ENCODE peak calls at places on chromosomes 1 and 21, in four cellular contexts. W, I, V and Q are unnamed samples.

GRCh38 chr1:90114521-90115141 is 119.7 kb downstream of the ZNF326 start:
- DNase-seq in V (no peak), I (peak; percentile 54), W (peak; percentile 35), Q (no peak)

GRCh38 chr21:32330784-32331311 is 32.2 kb downstream of the MRAP start:
- DNase-seq in W (no peak), V (no peak), I (no peak), Q (no peak)

GRCh38 chr1:160193832-160194736 is 3.7 kb downstream of the CASQ1 start:
- DNase-seq in I (no peak), V (no peak), W (no peak), Q (no peak)

GRCh38 chr1:205267306-205267902 is 39.7 kb downstream of the TMCC2 start:
- DNase-seq in V (no peak), I (no peak), W (no peak), Q (no peak)

GRCh38 chr21:38544681-38545080 is 46.4 kb upstream of the ERG start:
- DNase-seq in I (no peak), V (no peak), W (peak; percentile 78), Q (no peak)

GRCh38 chr1:85576256-85576641 is 4.3 kb upstream of the CCN1 start:
- DNase-seq in V (no peak), I (no peak), W (no peak), Q (no peak)

GRCh38 chr1:174160109-174160473 is 771 bp downstream of the RABGAP1L start:
- DNase-seq in W (peak; percentile 29), I (peak; percentile 43), V (peak; percentile 33), Q (peak; percentile 29)

GRCh38 chr1:168734946-168735345 is 5.9 kb upstream of the DPT start:
- DNase-seq in W (no peak), V (no peak), I (no peak), Q (no peak)

GRCh38 chr1:17903386-17903785 is 148.3 kb downstream of the ACTL8 start:
- DNase-seq in W (peak; percentile 48), I (no peak), V (no peak), Q (no peak)

GRCh38 chr1:2594001-2594640 is 7.5 kb downstream of the PRXL2B start:
- DNase-seq in W (peak; percentile 23), V (no peak), I (peak; percentile 11), Q (peak; percentile 9)

GRCh38 chr1:9746211-9746610 is 77.6 kb downstream of the CLSTN1 start:
- DNase-seq in W (no peak), I (no peak), V (no peak), Q (no peak)

GRCh38 chr1:35923841-35924240 is 7.1 kb upstream of the AGO3 start:
- DNase-seq in W (no peak), I (no peak), V (no peak), Q (no peak)

GRCh38 chr1:67668660-67669059 is 16.3 kb upstream of the GADD45A start:
- DNase-seq in V (no peak), I (no peak), W (no peak), Q (no peak)